ENCODE peak calls at places on chromosomes 3 and 15, in eight cellular contexts. One of them, this sample, is unnamed.

GRCh38 chr3:195438371-195438770 is 4.4 kb downstream of the ACAP2 start:
- DNase-seq in tibial artery: no peak
- DNase-seq in psoas muscle: no peak
- DNase-seq in GM23338: no peak
- DNase-seq in fibroblast of lung: no peak
- DNase-seq in vagina: no peak
- DNase-seq in right cardiac atrium: no peak
- DNase-seq in WERI-Rb-1: no peak
- DNase-seq in this sample: no peak

GRCh38 chr3:159172473-159172872 is 370.6 kb downstream of the MFSD1 start:
- DNase-seq in right cardiac atrium: no peak
- DNase-seq in WERI-Rb-1: no peak
- DNase-seq in vagina: no peak
- DNase-seq in fibroblast of lung: no peak
- DNase-seq in GM23338: no peak
- DNase-seq in tibial artery: no peak
- DNase-seq in psoas muscle: no peak
- DNase-seq in this sample: no peak

GRCh38 chr15:68566377-68566954 is 12.3 kb upstream of the CORO2B start:
- DNase-seq in psoas muscle: no peak
- DNase-seq in fibroblast of lung: no peak
- DNase-seq in GM23338: no peak
- DNase-seq in right cardiac atrium: no peak
- DNase-seq in vagina: no peak
- DNase-seq in WERI-Rb-1: no peak
- DNase-seq in tibial artery: peak
- DNase-seq in this sample: no peak

GRCh38 chr15:60536951-60537350 is 58.0 kb upstream of the ICE2 start:
- DNase-seq in WERI-Rb-1: peak
- DNase-seq in right cardiac atrium: peak
- DNase-seq in psoas muscle: no peak
- DNase-seq in fibroblast of lung: no peak
- DNase-seq in tibial artery: no peak
- DNase-seq in GM23338: no peak
- DNase-seq in vagina: no peak
- DNase-seq in this sample: no peak

GRCh38 chr3:105518806-105519418 is 152.2 kb downstream of the ALCAM start:
- DNase-seq in right cardiac atrium: no peak
- DNase-seq in fibroblast of lung: peak
- DNase-seq in vagina: no peak
- DNase-seq in WERI-Rb-1: peak
- DNase-seq in tibial artery: no peak
- DNase-seq in GM23338: peak
- DNase-seq in psoas muscle: no peak
- DNase-seq in this sample: peak

GRCh38 chr3:173745952-173746682 is 348.6 kb downstream of the NLGN1 start:
- DNase-seq in vagina: no peak
- DNase-seq in GM23338: peak
- DNase-seq in WERI-Rb-1: no peak
- DNase-seq in right cardiac atrium: no peak
- DNase-seq in psoas muscle: no peak
- DNase-seq in fibroblast of lung: peak
- DNase-seq in tibial artery: no peak
- DNase-seq in this sample: no peak

GRCh38 chr15:68409736-68410370 is 22.1 kb downstream of the ITGA11 start:
- DNase-seq in right cardiac atrium: no peak
- DNase-seq in fibroblast of lung: no peak
- DNase-seq in WERI-Rb-1: no peak
- DNase-seq in tibial artery: peak
- DNase-seq in vagina: peak
- DNase-seq in psoas muscle: no peak
- DNase-seq in GM23338: no peak
- DNase-seq in this sample: no peak

GRCh38 chr15:101540480-101541239 is 51.2 kb upstream of the PCSK6 start:
- DNase-seq in vagina: no peak
- DNase-seq in right cardiac atrium: no peak
- DNase-seq in psoas muscle: no peak
- DNase-seq in fibroblast of lung: no peak
- DNase-seq in tibial artery: no peak
- DNase-seq in WERI-Rb-1: no peak
- DNase-seq in GM23338: no peak
- DNase-seq in this sample: no peak

GRCh38 chr15:99450896-99451358 is 114.9 kb upstream of the MEF2A start:
- DNase-seq in vagina: no peak
- DNase-seq in right cardiac atrium: peak
- DNase-seq in tibial artery: peak
- DNase-seq in GM23338: no peak
- DNase-seq in WERI-Rb-1: peak
- DNase-seq in fibroblast of lung: peak
- DNase-seq in psoas muscle: no peak
- DNase-seq in this sample: peak

GRCh38 chr3:194089357-194090177 is 46.4 kb upstream of the HES1 start:
- DNase-seq in WERI-Rb-1: peak
- DNase-seq in fibroblast of lung: peak
- DNase-seq in right cardiac atrium: peak
- DNase-seq in vagina: peak
- DNase-seq in tibial artery: peak
- DNase-seq in GM23338: peak
- DNase-seq in psoas muscle: peak
- DNase-seq in this sample: peak

GRCh38 chr15:42145546-42146455 is 10.6 kb downstream of the PLA2G4F start:
- DNase-seq in right cardiac atrium: no peak
- DNase-seq in GM23338: no peak
- DNase-seq in psoas muscle: no peak
- DNase-seq in vagina: no peak
- DNase-seq in tibial artery: peak
- DNase-seq in WERI-Rb-1: no peak
- DNase-seq in fibroblast of lung: no peak
- DNase-seq in this sample: no peak

GRCh38 chr3:100310355-100310965 is 24.1 kb upstream of the NIT2 start:
- DNase-seq in fibroblast of lung: no peak
- DNase-seq in WERI-Rb-1: no peak
- DNase-seq in GM23338: no peak
- DNase-seq in vagina: no peak
- DNase-seq in right cardiac atrium: no peak
- DNase-seq in psoas muscle: no peak
- DNase-seq in tibial artery: no peak
- DNase-seq in this sample: no peak

GRCh38 chr3:104460477-104461406 is 906.0 kb upstream of the ALCAM start:
- DNase-seq in tibial artery: no peak
- DNase-seq in fibroblast of lung: peak
- DNase-seq in GM23338: peak
- DNase-seq in vagina: no peak
- DNase-seq in WERI-Rb-1: no peak
- DNase-seq in psoas muscle: no peak
- DNase-seq in right cardiac atrium: no peak
- DNase-seq in this sample: peak

GRCh38 chr3:16300881-16301359 is 35.9 kb downstream of the OXNAD1 start:
- DNase-seq in vagina: no peak
- DNase-seq in right cardiac atrium: no peak
- DNase-seq in WERI-Rb-1: no peak
- DNase-seq in tibial artery: no peak
- DNase-seq in psoas muscle: no peak
- DNase-seq in fibroblast of lung: no peak
- DNase-seq in GM23338: no peak
- DNase-seq in this sample: no peak

GRCh38 chr3:37319784-37320183 is 145.4 kb upstream of the LRRFIP2 start:
- DNase-seq in GM23338: no peak
- DNase-seq in vagina: no peak
- DNase-seq in fibroblast of lung: peak
- DNase-seq in WERI-Rb-1: no peak
- DNase-seq in right cardiac atrium: no peak
- DNase-seq in tibial artery: no peak
- DNase-seq in psoas muscle: no peak
- DNase-seq in this sample: no peak

GRCh38 chr3:37909067-37909911 is 47.6 kb downstream of the CTDSPL start:
- DNase-seq in psoas muscle: no peak
- DNase-seq in vagina: no peak
- DNase-seq in fibroblast of lung: no peak
- DNase-seq in right cardiac atrium: peak
- DNase-seq in tibial artery: no peak
- DNase-seq in GM23338: no peak
- DNase-seq in WERI-Rb-1: no peak
- DNase-seq in this sample: no peak

GRCh38 chr3:63960048-63960711 is 48.0 kb upstream of the SCAANT1 start:
- DNase-seq in psoas muscle: no peak
- DNase-seq in right cardiac atrium: peak
- DNase-seq in tibial artery: peak
- DNase-seq in GM23338: no peak
- DNase-seq in vagina: no peak
- DNase-seq in fibroblast of lung: peak
- DNase-seq in WERI-Rb-1: no peak
- DNase-seq in this sample: no peak

GRCh38 chr3:160758929-160759577 is 3.0 kb downstream of the PPM1L start:
- DNase-seq in right cardiac atrium: no peak
- DNase-seq in fibroblast of lung: no peak
- DNase-seq in GM23338: no peak
- DNase-seq in tibial artery: no peak
- DNase-seq in psoas muscle: no peak
- DNase-seq in vagina: no peak
- DNase-seq in WERI-Rb-1: no peak
- DNase-seq in this sample: no peak

GRCh38 chr3:128971421-128971820 is 22.5 kb downstream of the CFAP92 start:
- DNase-seq in tibial artery: no peak
- DNase-seq in psoas muscle: peak
- DNase-seq in GM23338: no peak
- DNase-seq in WERI-Rb-1: no peak
- DNase-seq in vagina: no peak
- DNase-seq in right cardiac atrium: peak
- DNase-seq in fibroblast of lung: peak
- DNase-seq in this sample: no peak

GRCh38 chr3:11297126-11297525 is 24.9 kb downstream of the ATG7 start:
- DNase-seq in right cardiac atrium: no peak
- DNase-seq in vagina: no peak
- DNase-seq in psoas muscle: no peak
- DNase-seq in fibroblast of lung: no peak
- DNase-seq in WERI-Rb-1: no peak
- DNase-seq in tibial artery: no peak
- DNase-seq in GM23338: no peak
- DNase-seq in this sample: no peak

GRCh38 chr3:162143181-162143580 is 646.6 kb downstream of the OTOL1 start:
- DNase-seq in vagina: no peak
- DNase-seq in right cardiac atrium: no peak
- DNase-seq in GM23338: no peak
- DNase-seq in WERI-Rb-1: no peak
- DNase-seq in tibial artery: no peak
- DNase-seq in fibroblast of lung: peak
- DNase-seq in psoas muscle: no peak
- DNase-seq in this sample: no peak

GRCh38 chr15:41878355-41878699 is 15.5 kb downstream of the SPTBN5 start:
- DNase-seq in vagina: no peak
- DNase-seq in WERI-Rb-1: no peak
- DNase-seq in psoas muscle: peak
- DNase-seq in tibial artery: no peak
- DNase-seq in fibroblast of lung: no peak
- DNase-seq in right cardiac atrium: peak
- DNase-seq in GM23338: no peak
- DNase-seq in this sample: no peak

GRCh38 chr3:127817331-127817821 is 4.9 kb downstream of the MGLL start:
- DNase-seq in tibial artery: no peak
- DNase-seq in GM23338: no peak
- DNase-seq in psoas muscle: peak
- DNase-seq in WERI-Rb-1: no peak
- DNase-seq in right cardiac atrium: peak
- DNase-seq in fibroblast of lung: peak
- DNase-seq in vagina: no peak
- DNase-seq in this sample: no peak
- H3K27ac ChIP-seq in tibial artery: peak
- H3K27ac ChIP-seq in GM23338: no peak
- H3K27ac ChIP-seq in psoas muscle: peak
- H3K27ac ChIP-seq in WERI-Rb-1: no peak
- H3K27ac ChIP-seq in right cardiac atrium: peak
- H3K27ac ChIP-seq in fibroblast of lung: peak
- H3K27ac ChIP-seq in vagina: peak
- H3K27ac ChIP-seq in this sample: no peak

GRCh38 chr3:132062535-132062934 is 27.7 kb upstream of the CPNE4 start:
- DNase-seq in tibial artery: no peak
- DNase-seq in psoas muscle: no peak
- DNase-seq in vagina: no peak
- DNase-seq in right cardiac atrium: no peak
- DNase-seq in GM23338: no peak
- DNase-seq in fibroblast of lung: no peak
- DNase-seq in WERI-Rb-1: no peak
- DNase-seq in this sample: no peak

DNA sequence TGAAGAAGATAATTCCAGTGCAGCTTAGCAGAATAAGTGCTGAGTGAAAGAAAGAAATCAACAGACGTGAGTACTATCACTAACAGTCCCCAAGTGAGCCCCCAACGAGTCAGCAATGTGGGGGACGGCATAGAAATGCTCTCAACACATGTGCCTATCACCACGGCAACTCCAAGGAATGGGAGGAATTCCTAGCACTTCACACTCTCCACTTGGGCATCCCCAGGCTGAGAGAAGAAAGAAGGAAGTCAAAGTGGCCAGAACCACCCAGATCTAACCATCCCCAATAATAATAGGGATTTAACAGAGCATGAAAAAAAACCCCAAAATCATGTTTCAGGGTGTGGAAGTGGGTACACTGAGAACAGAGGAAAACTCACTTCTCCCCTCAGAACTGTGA is 29.3 kb upstream of the CPNE4 start:
- DNase-seq in right cardiac atrium: no peak
- DNase-seq in vagina: no peak
- DNase-seq in GM23338: peak
- DNase-seq in WERI-Rb-1: no peak
- DNase-seq in psoas muscle: no peak
- DNase-seq in fibroblast of lung: no peak
- DNase-seq in tibial artery: no peak
- DNase-seq in this sample: peak
- H3K27ac ChIP-seq in right cardiac atrium: no peak
- H3K27ac ChIP-seq in vagina: no peak
- H3K27ac ChIP-seq in GM23338: no peak
- H3K27ac ChIP-seq in WERI-Rb-1: no peak
- H3K27ac ChIP-seq in psoas muscle: no peak
- H3K27ac ChIP-seq in fibroblast of lung: no peak
- H3K27ac ChIP-seq in tibial artery: no peak
- H3K27ac ChIP-seq in this sample: no peak

DNA sequence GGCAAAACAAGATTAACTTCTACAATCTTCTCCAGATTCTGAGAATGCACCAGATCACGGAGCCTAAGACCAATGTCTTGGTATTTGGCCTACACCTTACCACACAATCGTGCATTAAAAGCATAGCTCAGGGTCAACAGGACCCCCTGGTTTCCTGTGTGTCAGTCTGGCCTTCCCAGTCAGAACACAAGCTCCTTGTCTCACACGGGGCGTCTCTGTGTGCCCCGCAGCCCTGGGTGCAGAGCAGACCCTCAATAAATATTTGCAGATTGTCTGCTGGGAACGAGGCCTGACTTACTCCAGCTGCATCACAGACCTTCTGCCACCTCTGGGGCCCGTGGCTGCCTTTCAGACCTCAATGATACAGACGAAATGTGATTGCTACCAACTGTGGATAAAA is 82.5 kb upstream of the CTNNB1 start:
- DNase-seq in right cardiac atrium: no peak
- DNase-seq in vagina: no peak
- DNase-seq in WERI-Rb-1: no peak
- DNase-seq in psoas muscle: no peak
- DNase-seq in fibroblast of lung: no peak
- DNase-seq in tibial artery: no peak
- DNase-seq in GM23338: no peak
- DNase-seq in this sample: no peak
- H3K27ac ChIP-seq in right cardiac atrium: no peak
- H3K27ac ChIP-seq in vagina: no peak
- H3K27ac ChIP-seq in WERI-Rb-1: no peak
- H3K27ac ChIP-seq in psoas muscle: no peak
- H3K27ac ChIP-seq in fibroblast of lung: peak
- H3K27ac ChIP-seq in tibial artery: no peak
- H3K27ac ChIP-seq in GM23338: no peak
- H3K27ac ChIP-seq in this sample: no peak

GRCh38 chr3:120682095-120682681 is at the start of gene HGD:
- DNase-seq in right cardiac atrium: no peak
- DNase-seq in psoas muscle: no peak
- DNase-seq in GM23338: no peak
- DNase-seq in tibial artery: no peak
- DNase-seq in fibroblast of lung: no peak
- DNase-seq in WERI-Rb-1: no peak
- DNase-seq in vagina: no peak
- DNase-seq in this sample: no peak
- H3K27ac ChIP-seq in right cardiac atrium: no peak
- H3K27ac ChIP-seq in psoas muscle: no peak
- H3K27ac ChIP-seq in GM23338: peak
- H3K27ac ChIP-seq in tibial artery: no peak
- H3K27ac ChIP-seq in fibroblast of lung: no peak
- H3K27ac ChIP-seq in WERI-Rb-1: no peak
- H3K27ac ChIP-seq in vagina: no peak
- H3K27ac ChIP-seq in this sample: no peak

This sample was measured in neural progenitor cell.